ENCODE peak calls at places on chromosomes 1 and 21, in eight cellular contexts. A is Caco-2, U is coronary artery, R is NB4, M is neural progenitor cell, L is heart left ventricle, S is body of pancreas, D is Panc1. E is an unnamed sample.

GRCh38 chr1:199495432-199495831 is 532.1 kb upstream of the NR5A2 start:
- DNase-seq in A (no peak), U (no peak), R (no peak), M (no peak), L (no peak), S (no peak), D (no peak), E (no peak)

GRCh38 chr1:236065509-236066005 is 667 bp upstream of the NID1 start:
- DNase-seq in A (no peak), U (no peak), R (no peak), M (peak; percentile 26), L (no peak), S (no peak), D (no peak), E (no peak)

GRCh38 chr1:107680579-107680985 is 284.4 kb downstream of the VAV3 start:
- DNase-seq in A (no peak), U (no peak), R (no peak), M (no peak), L (no peak), S (no peak), D (no peak), E (no peak)

GRCh38 chr1:204228896-204229295 is 15.1 kb upstream of the GOLT1A start:
- DNase-seq in A (no peak), U (no peak), R (no peak), M (no peak), L (no peak), S (no peak), D (no peak), E (no peak)

GRCh38 chr1:241115784-241116183 is 241.2 kb downstream of the RGS7 start:
- DNase-seq in A (no peak), U (no peak), R (peak; percentile 8), M (no peak), L (no peak), S (no peak), D (no peak), E (no peak)

GRCh38 chr1:6466023-6466422 is at the start of gene TNFRSF25:
- DNase-seq in A (no peak), U (no peak), R (no peak), M (peak; percentile 45), L (no peak), S (no peak), D (no peak), E (no peak)

GRCh38 chr1:63935148-63935547 is 161.3 kb downstream of the ROR1 start:
- DNase-seq in A (no peak), U (no peak), R (no peak), M (no peak), L (peak; percentile 43), S (peak; percentile 64), D (no peak), E (peak; percentile 55)

GRCh38 chr1:77014396-77014795 is 147.1 kb downstream of the ST6GALNAC5 start:
- DNase-seq in A (peak; percentile 3), U (no peak), R (no peak), M (no peak), L (no peak), S (no peak), D (no peak), E (peak; percentile 24)

GRCh38 chr1:39899611-39900538 is 1.8 kb downstream of the MYCL start:
- DNase-seq in A (no peak), U (no peak), R (no peak), M (no peak), L (no peak), S (no peak), D (no peak), E (no peak)

GRCh38 chr1:43885311-43885801 is 48.2 kb upstream of the ARTN start:
- DNase-seq in A (no peak), U (no peak), R (no peak), M (peak; percentile 60), L (no peak), S (no peak), D (no peak), E (no peak)

GRCh38 chr1:201599548-201599947 is 60.6 kb downstream of the NAV1 start:
- DNase-seq in A (no peak), U (no peak), R (no peak), M (no peak), L (no peak), S (no peak), D (no peak), E (no peak)
- TF ChIP-seq CTCF in A (no peak), U (no peak), R (no peak), M (no peak), L (no peak), S (no peak), D (no peak), E (no peak)

DNA sequence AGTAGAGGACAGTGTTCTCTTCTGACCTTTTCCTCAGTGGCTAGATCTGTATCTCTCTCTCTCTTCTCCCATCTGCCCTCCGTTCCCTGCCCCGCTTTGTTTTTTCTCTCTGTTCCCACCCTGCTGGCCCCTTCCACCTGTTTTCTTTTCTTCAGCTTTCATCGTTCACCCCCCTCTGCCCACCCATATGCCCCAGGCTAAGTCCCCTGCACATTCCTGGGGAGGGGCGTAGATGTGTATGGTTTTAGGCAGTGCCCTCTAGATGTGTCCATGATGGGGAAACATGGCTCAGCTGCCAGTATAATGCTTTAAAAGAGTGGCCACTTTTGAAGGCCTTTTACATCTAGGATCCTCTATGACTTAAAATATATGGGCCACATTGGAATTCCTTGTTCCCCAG is 13.6 kb downstream of the S100A11 start:
- DNase-seq in A (no peak), U (no peak), R (no peak), M (no peak), L (no peak), S (no peak), D (no peak), E (no peak)
- H3K4me3 ChIP-seq in A (no peak overlapping the region), U (no peak overlapping the region), R (no peak overlapping the region), M (no peak overlapping the region), L (no peak overlapping the region), S (no peak overlapping the region), D (no peak overlapping the region), E (no peak overlapping the region)

GRCh38 chr1:229102741-229103480 is 168.0 kb upstream of the RAB4A start:
- DNase-seq in A (no peak), U (no peak), R (peak; percentile 29), M (peak; percentile 50), L (no peak), S (no peak), D (no peak), E (peak; percentile 37)
- TF ChIP-seq CTCF in A (no peak), U (no peak), R (no peak), M (peak; percentile 57), L (no peak), S (no peak), D (no peak), E (peak; percentile 17)

DNA sequence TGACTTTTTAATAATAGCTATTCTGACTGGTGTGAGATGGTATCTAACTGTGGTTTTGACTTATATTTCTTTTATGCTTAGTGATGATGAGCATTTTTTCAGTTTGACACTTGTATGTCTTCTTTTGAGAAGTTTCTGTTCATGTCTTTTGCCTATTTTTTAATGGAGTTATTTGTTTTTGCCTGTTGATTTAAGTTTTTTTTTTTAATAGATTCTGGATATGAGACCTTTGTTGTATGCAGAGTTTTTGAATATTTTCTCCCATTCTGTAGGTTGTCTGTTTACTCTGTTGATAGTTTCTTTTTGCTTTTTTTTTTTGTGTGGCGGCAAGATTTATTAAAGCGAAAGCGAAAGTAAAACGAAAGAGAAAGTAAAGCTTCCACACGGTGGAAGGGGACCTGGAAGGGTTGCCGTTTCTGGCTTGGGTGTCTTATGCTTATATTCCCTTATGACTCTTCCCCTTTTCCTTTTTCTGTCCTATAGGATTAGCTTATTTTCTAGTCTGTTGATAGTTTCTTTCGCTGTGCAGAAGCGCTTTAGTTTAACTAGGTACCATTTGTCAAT is 67.6 kb downstream of the TBX19 start:
- DNase-seq in A (no peak), U (no peak), R (peak; percentile 52), M (no peak), L (no peak), S (no peak), D (no peak), E (peak; percentile 24)
- H3K4me3 ChIP-seq in A (no peak overlapping the region), U (peak overlapping the region; percentile 30), R (peak overlapping the region; percentile 60), M (no peak overlapping the region), L (peak overlapping the region; percentile 35), S (peak overlapping the region; percentile 22), D (peak overlapping the region; percentile 41), E (peak overlapping the region; percentile 46)

DNA sequence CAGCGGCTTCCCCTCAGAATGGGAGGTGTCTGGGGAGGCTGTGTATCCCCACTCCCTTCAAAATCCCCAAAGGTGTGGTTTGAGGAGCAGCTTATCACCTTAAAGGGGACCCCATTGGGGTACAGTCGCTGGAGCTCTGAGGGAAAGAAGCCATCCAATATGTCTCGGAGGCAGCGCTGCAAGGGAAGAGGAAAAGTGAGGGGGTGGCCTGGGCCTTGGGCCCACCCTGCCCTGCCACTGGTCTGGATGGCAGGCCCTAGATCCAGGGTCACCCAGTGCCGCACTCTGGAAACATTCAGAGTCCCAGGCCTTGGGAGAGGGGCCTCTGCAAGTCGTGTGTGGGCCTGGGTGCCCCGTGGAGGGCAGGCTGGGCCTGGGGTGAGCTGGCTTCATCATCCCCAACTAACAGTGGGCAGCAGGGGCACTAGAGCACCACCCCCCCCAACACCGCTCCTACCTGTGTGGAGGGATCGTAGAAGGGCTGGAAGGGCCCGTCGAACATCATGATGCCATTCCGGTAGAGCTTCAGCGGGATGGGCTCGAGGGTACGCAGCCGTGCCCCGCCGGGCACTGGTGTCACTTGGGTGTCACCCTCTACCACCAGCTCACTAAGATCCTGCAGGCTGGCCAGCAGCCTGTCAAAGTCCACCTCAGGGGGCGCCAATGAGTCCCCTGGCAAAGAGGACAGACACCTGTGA is 5.6 kb downstream of the SH3BGRL3 start:
- DNase-seq in A (peak; percentile 65), U (no peak), R (peak; percentile 48), M (peak; percentile 82), L (no peak), S (peak; percentile 54), D (no peak), E (no peak)
- TF ChIP-seq CTCF in A (peak; percentile 45), U (no peak), R (peak; percentile 17), M (peak; percentile 68), L (no peak), S (no peak), D (peak; percentile 67), E (peak; percentile 36)

DNA sequence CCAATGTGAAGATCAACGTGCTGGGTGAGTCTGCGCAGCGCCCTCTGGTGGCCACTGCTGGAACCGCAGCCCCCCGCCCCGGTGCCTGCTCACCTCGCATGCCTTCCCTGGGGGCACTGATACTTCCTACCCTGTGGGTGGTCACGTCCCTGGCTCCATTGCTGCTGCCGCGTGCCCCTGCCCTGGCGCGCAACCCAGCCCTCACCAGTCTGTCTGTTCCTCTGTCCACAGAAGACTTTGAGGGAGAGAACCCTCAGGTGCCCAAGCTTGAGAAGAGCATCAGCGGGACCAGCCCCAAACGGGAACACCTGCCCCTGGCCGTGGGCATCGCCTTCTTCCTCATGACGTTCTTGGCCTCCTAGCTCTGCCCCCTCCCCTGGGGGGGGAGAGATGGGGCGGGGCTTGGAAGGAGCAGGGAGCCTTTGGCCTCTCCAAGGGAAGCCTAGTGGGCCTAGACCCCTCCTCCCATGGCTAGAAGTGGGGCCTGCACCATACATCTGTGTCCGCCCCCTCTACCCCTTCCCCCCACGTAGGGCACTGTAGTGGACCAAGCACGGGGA is 7.6 kb downstream of the EFNA3 start:
- DNase-seq in A (peak; percentile 85), U (peak; percentile 79), R (peak; percentile 81), M (peak; percentile 76), L (peak; percentile 65), S (peak; percentile 77), D (no peak), E (no peak)
- H3K4me3 ChIP-seq in A (peak overlapping the region; percentile 64), U (peak overlapping the region; percentile 74), R (no peak overlapping the region), M (peak overlapping the region; percentile 78), L (no peak overlapping the region), S (no peak overlapping the region), D (peak overlapping the region; percentile 66), E (no peak overlapping the region)

DNA sequence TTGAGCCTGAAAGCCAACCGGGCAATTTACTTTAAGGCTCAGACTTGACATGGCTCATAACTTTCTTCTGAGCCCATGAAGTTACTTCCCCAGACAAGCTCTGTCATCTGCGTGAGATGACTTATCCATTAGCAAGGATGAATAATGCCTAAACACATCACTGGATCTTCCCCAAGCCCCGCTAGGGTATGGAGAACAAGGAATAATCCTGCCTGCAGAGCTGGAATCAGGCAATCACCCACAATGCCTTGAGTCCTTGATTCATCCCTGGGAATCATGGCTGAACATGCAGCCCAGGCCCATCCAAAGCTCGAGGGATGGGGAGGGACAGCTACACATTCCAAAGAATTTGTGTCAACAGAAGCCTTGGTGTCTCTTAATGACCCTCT is 131.7 kb downstream of the PSMG1 start:
- DNase-seq in A (no peak), U (no peak), R (no peak), M (no peak), L (no peak), S (no peak), D (no peak), E (peak; percentile 87)
- TF ChIP-seq CTCF in A (no peak), U (no peak), R (no peak), M (no peak), L (no peak), S (no peak), D (no peak), E (no peak)